ENCODE peak calls at places on chromosomes 1 and 21, in four cellular contexts. M is right lobe of liver, Y is A549, F is uterus. Z is an unnamed sample.

GRCh38 chr1:7221823-7222462 is 436.7 kb downstream of the CAMTA1 start:
- DNase-seq in Y (no peak), M (no peak), F (no peak), Z (no peak)

GRCh38 chr1:10074059-10074854 is 41.5 kb downstream of the UBE4B start:
- DNase-seq in F (peak), M (no peak), Y (peak), Z (no peak)

GRCh38 chr1:100353988-100354387 is 1.7 kb downstream of the CDC14A start:
- DNase-seq in Y (peak), F (no peak), M (no peak), Z (no peak)

GRCh38 chr1:166350490-166350889 is 183.7 kb upstream of the FAM78B start:
- DNase-seq in Y (no peak), M (no peak), F (no peak), Z (no peak)

GRCh38 chr1:2022063-2022770 is 3.1 kb downstream of the GABRD start:
- DNase-seq in M (no peak), Y (no peak), F (no peak), Z (no peak)

GRCh38 chr1:63119575-63120155 is 202.7 kb upstream of the FOXD3 start:
- DNase-seq in M (no peak), Y (no peak), F (no peak), Z (no peak)

GRCh38 chr1:42838482-42839190 is 7.8 kb upstream of the ZNF691 start:
- DNase-seq in M (no peak), F (no peak), Y (no peak), Z (no peak)

GRCh38 chr1:206457408-206457807 is 12.9 kb upstream of the IKBKE start:
- DNase-seq in F (no peak), M (no peak), Y (no peak), Z (no peak)

GRCh38 chr1:180301135-180301737 is 71.2 kb downstream of the LHX4 start:
- DNase-seq in Y (no peak), M (no peak), F (no peak), Z (no peak)

GRCh38 chr1:241636291-241636690 is 3.9 kb downstream of the CHML start:
- DNase-seq in M (no peak), F (no peak), Y (no peak), Z (no peak)

GRCh38 chr1:44351289-44351688 is 3.8 kb downstream of the ERI3 start:
- DNase-seq in Y (no peak), F (no peak), M (no peak), Z (no peak)

GRCh38 chr1:173914366-173914871 is 2.7 kb downstream of the SERPINC1 start:
- DNase-seq in Y (peak), F (no peak), M (peak), Z (peak)

GRCh38 chr1:245262876-245263625 is 108.3 kb downstream of the KIF26B start:
- DNase-seq in F (no peak), Y (no peak), M (no peak), Z (no peak)

GRCh38 chr21:31161157-31161556 is 122.9 kb upstream of the KRTAP19-8 start:
- DNase-seq in Y (no peak), M (no peak), F (no peak), Z (no peak)

GRCh38 chr1:208165659-208166058 is 78.5 kb downstream of the PLXNA2 start:
- DNase-seq in M (no peak), Y (no peak), F (peak), Z (no peak)

GRCh38 chr1:12143631-12144155 is 23.1 kb upstream of the TNFRSF1B start:
- DNase-seq in M (no peak), F (peak), Y (peak), Z (peak)

GRCh38 chr1:184212649-184213314 is 161.3 kb downstream of the TSEN15 start:
- DNase-seq in M (no peak), F (peak), Y (peak), Z (no peak)

GRCh38 chr1:9326596-9326995 is 33.9 kb downstream of the SPSB1 start:
- DNase-seq in M (no peak), F (peak), Y (no peak), Z (peak)

GRCh38 chr1:22952694-22953391 is 19.8 kb downstream of the LACTBL1 start:
- DNase-seq in Y (no peak), M (peak), F (no peak), Z (peak)

GRCh38 chr1:59638172-59638800 is 176.5 kb upstream of the HOOK1 start:
- DNase-seq in F (peak), Y (peak), M (no peak), Z (no peak)

GRCh38 chr1:109242387-109242786 is 7.0 kb upstream of the CELSR2 start:
- DNase-seq in Y (no peak), F (peak), M (no peak), Z (no peak)

GRCh38 chr1:62621907-62622306 is 24.6 kb downstream of the ANGPTL3 start:
- DNase-seq in Y (peak), M (peak), F (no peak), Z (no peak)

GRCh38 chr1:218869276-218869675 is 304.4 kb upstream of the LYPLAL1 start:
- DNase-seq in Y (no peak), M (no peak), F (no peak), Z (no peak)

GRCh38 chr1:42380617-42381423 is at the start of gene RIMKLA:
- DNase-seq in Y (peak), F (peak), M (peak), Z (peak)

GRCh38 chr1:165298081-165298820 is 58.3 kb downstream of the LMX1A start:
- DNase-seq in F (no peak), M (no peak), Y (no peak), Z (no peak)

GRCh38 chr1:211490038-211490678 is 1.8 kb downstream of the RD3 start:
- DNase-seq in Y (no peak), F (no peak), M (peak), Z (no peak)

GRCh38 chr1:183871142-183871541 is 66.2 kb downstream of the RGL1 start:
- DNase-seq in Y (peak), M (no peak), F (no peak), Z (no peak)

GRCh38 chr1:191993549-191993948 is 164.7 kb upstream of the RGS18 start:
- DNase-seq in M (no peak), Y (peak), F (no peak), Z (no peak)

GRCh38 chr1:227314014-227314848 is 4.1 kb downstream of the CDC42BPA start:
- DNase-seq in F (no peak), M (no peak), Y (no peak), Z (no peak)
- H3K27ac ChIP-seq in F (peak), M (no peak), Y (no peak), Z (no peak)

GRCh38 chr1:30753660-30754123 is 3.9 kb downstream of the LAPTM5 start:
- DNase-seq in M (no peak), Y (no peak), F (no peak), Z (no peak)
- TF ChIP-seq POLR2A in M (peak), Y (no peak), F (no peak), Z (no peak)

GRCh38 chr21:45636459-45636858 is 7.1 kb upstream of the PCBP3 start:
- DNase-seq in M (no peak), Y (no peak), F (no peak), Z (no peak)

GRCh38 chr21:45635271-45636151 is 8.0 kb upstream of the PCBP3 start:
- DNase-seq in M (no peak), F (no peak), Y (no peak), Z (no peak)

GRCh38 chr21:45632165-45632896 is 11.2 kb upstream of the PCBP3 start:
- DNase-seq in M (no peak), Y (no peak), F (no peak), Z (no peak)

GRCh38 chr21:45632897-45633260 is 10.6 kb upstream of the PCBP3 start:
- DNase-seq in F (no peak), Y (no peak), M (no peak), Z (no peak)

GRCh38 chr21:45634511-45635183 is 8.9 kb upstream of the PCBP3 start:
- DNase-seq in M (no peak), F (no peak), Y (no peak), Z (no peak)
- H3K4me3 ChIP-seq in M (no peak), F (no peak), Y (no peak), Z (no peak)

GRCh38 chr1:28064064-28064463 is 24.3 kb downstream of the EYA3 start:
- DNase-seq in F (no peak), M (no peak), Y (no peak), Z (no peak)

GRCh38 chr1:28070725-28071593 is 17.5 kb downstream of the EYA3 start:
- DNase-seq in Y (no peak), F (no peak), M (no peak), Z (no peak)

GRCh38 chr1:28067523-28068090 is 20.8 kb downstream of the EYA3 start:
- DNase-seq in F (no peak), Y (no peak), M (no peak), Z (no peak)

GRCh38 chr1:28062806-28063205 is 25.6 kb downstream of the EYA3 start:
- DNase-seq in M (no peak), Y (no peak), F (no peak), Z (no peak)

DNA sequence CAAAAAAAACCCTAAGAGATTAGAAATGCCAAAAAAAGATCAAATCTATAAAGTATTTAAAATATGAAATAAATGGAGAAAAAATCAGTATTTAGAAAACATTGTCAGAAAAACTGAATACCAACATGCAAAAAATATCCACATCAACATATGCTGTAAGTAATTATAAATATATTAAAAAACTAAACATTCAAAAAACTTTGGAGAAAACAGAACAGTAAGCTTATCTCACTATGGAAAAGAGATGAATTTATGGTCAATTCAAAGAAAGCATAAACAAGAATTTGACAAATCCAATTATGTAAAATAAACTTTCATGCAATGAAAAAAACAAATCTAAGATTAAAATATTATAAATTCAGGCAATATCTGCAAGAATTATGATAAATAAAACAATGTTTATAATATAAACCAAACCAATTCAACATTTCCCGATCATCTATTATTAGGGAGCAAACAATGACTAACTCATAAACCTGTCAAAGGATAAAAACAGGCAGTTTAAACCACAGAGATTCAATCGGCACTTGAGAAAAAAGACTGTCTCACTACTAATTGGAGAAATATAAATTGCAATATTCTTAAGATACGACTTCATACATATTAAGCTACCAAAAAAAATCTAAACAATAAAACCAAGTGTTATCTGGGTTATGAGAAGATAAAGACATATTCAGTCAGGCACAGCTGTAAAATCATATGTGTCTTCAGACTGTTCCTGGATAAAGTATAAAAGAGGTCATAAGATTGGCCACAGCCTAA is 21.8 kb downstream of the EYA3 start:
- DNase-seq in M (no peak), F (no peak), Y (no peak), Z (no peak)
- H3K27ac ChIP-seq in M (no peak), F (no peak), Y (no peak), Z (no peak)

DNA sequence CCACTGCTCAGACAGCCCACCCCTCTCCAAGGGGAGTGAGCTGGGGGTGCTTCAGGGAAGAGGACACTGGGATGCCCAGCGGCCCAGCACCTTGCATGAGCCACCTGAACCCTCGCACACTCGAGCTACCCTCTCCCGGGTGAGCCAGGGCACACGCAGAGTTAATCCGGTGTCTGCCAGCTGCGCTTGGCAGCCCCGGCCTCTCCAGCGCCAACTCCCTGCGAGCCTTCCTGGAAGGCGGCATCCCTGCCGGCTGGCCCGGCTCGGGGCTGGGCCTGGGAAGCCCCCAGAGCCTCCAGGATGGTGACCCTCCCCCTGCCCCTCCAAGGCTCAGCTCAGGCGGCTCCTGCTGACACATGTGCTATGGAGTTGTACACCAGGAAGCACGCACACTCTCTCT is 48.7 kb downstream of the RAP1GAP start:
- DNase-seq in M (no peak), Y (no peak), F (no peak), Z (peak)
- TF ChIP-seq POLR2A in M (no peak), Y (no peak), F (no peak), Z (no peak)